ENCODE peak calls at places on chromosome 16, in four cellular contexts. J, W, M and B are unnamed samples.

GRCh38 chr16:84673561-84673960 is 25.2 kb downstream of the KLHL36 start:
- DNase-seq in J (no peak), W (no peak), M (no peak), B (no peak)

GRCh38 chr16:17194190-17194780 is 276.5 kb downstream of the XYLT1 start:
- DNase-seq in J (peak), W (no peak), M (no peak), B (peak)

GRCh38 chr16:154223-155030 is 2.0 kb downstream of the HBZ start:
- DNase-seq in J (peak), W (no peak), M (no peak), B (no peak)

GRCh38 chr16:27428035-27428785 is 26.2 kb downstream of the IL21R start:
- DNase-seq in J (no peak), W (no peak), M (no peak), B (no peak)

GRCh38 chr16:74698220-74698619 is 2.4 kb downstream of the MLKL start:
- DNase-seq in J (no peak), W (peak), M (no peak), B (no peak)

GRCh38 chr16:66961065-66961744 is at the start of gene CES3:
- DNase-seq in J (peak), W (no peak), M (peak), B (peak)

GRCh38 chr16:89920723-89921122 is 2.1 kb downstream of the MC1R start:
- DNase-seq in J (no peak), W (no peak), M (no peak), B (no peak)

GRCh38 chr16:72847187-72848044 is 200.5 kb downstream of the ZFHX3 start:
- DNase-seq in J (peak), W (no peak), M (peak), B (peak)

GRCh38 chr16:21653571-21653970 is 1.2 kb upstream of the IGSF6 start:
- DNase-seq in J (no peak), W (no peak), M (no peak), B (no peak)

GRCh38 chr16:66127459-66128362 is 238.8 kb upstream of the CDH5 start:
- DNase-seq in J (no peak), W (no peak), M (no peak), B (peak)

GRCh38 chr16:66205287-66206167 is 161.0 kb upstream of the CDH5 start:
- DNase-seq in J (no peak), W (no peak), M (no peak), B (no peak)

GRCh38 chr16:70267516-70267915 is 15.8 kb upstream of the EXOSC6 start:
- DNase-seq in J (peak), W (no peak), M (peak), B (peak)

GRCh38 chr16:2970563-2970962 is 1.4 kb downstream of the PAQR4 start:
- DNase-seq in J (no peak), W (no peak), M (no peak), B (no peak)

GRCh38 chr16:14475370-14476139 is 154.5 kb downstream of the PARN start:
- DNase-seq in J (no peak), W (no peak), M (peak), B (no peak)

GRCh38 chr16:71883193-71883848 is 661 bp downstream of the ZNF821 start:
- DNase-seq in J (peak), W (no peak), M (no peak), B (peak)

GRCh38 chr16:85798283-85798776 is 1.0 kb downstream of the EMC8 start:
- DNase-seq in J (no peak), W (no peak), M (peak), B (no peak)

GRCh38 chr16:81784042-81784785 is 5.1 kb downstream of the PLCG2 start:
- DNase-seq in J (no peak), W (no peak), M (no peak), B (no peak)

GRCh38 chr16:49454426-49455180 is 81.0 kb downstream of the C16orf78 start:
- DNase-seq in J (no peak), W (no peak), M (no peak), B (no peak)

GRCh38 chr16:89473791-89474414 is 16.5 kb downstream of the ANKRD11 start:
- DNase-seq in J (no peak), W (no peak), M (no peak), B (no peak)

GRCh38 chr16:75038036-75038959 is 39.5 kb downstream of the ZNRF1 start:
- DNase-seq in J (peak), W (no peak), M (no peak), B (no peak)

GRCh38 chr16:23182675-23183485 is at the start of gene SCNN1G:
- DNase-seq in J (no peak), W (no peak), M (no peak), B (peak)

GRCh38 chr16:72493681-72494415 is 321.9 kb upstream of the PMFBP1 start:
- DNase-seq in J (no peak), W (no peak), M (no peak), B (no peak)

GRCh38 chr16:35574454-35575431 is 2115.3 kb downstream of the TP53TG3F start:
- DNase-seq in J (no peak), W (no peak), M (no peak), B (no peak)

GRCh38 chr16:53356478-53357207 is 77.6 kb upstream of the RBL2 start:
- DNase-seq in J (no peak), W (no peak), M (no peak), B (peak)

GRCh38 chr16:77856455-77857138 is 68.2 kb downstream of the VAT1L start:
- DNase-seq in J (no peak), W (no peak), M (no peak), B (no peak)

GRCh38 chr16:67762385-67762784 is 43.3 kb upstream of the GFOD2 start:
- DNase-seq in J (no peak), W (no peak), M (no peak), B (no peak)

GRCh38 chr16:54421220-54421619 is 134.6 kb upstream of the IRX3 start:
- DNase-seq in J (no peak), W (no peak), M (no peak), B (no peak)

GRCh38 chr16:66296591-66296990 is 69.9 kb upstream of the CDH5 start:
- DNase-seq in J (no peak), W (no peak), M (no peak), B (no peak)

GRCh38 chr16:79805621-79806020 is 205.1 kb upstream of the MAF start:
- DNase-seq in J (no peak), W (no peak), M (no peak), B (no peak)

GRCh38 chr16:89696598-89697128 is 4.8 kb downstream of the SPATA2L start:
- DNase-seq in J (peak), W (no peak), M (no peak), B (no peak)

GRCh38 chr16:49575352-49576172 is 202.0 kb downstream of the C16orf78 start:
- DNase-seq in J (no peak), W (peak), M (no peak), B (peak)

GRCh38 chr16:64507240-64508024 is 614.4 kb downstream of the CDH11 start:
- DNase-seq in J (no peak), W (no peak), M (no peak), B (no peak)

GRCh38 chr16:89120281-89120680 is 26.6 kb downstream of the ACSF3 start:
- DNase-seq in J (no peak), W (no peak), M (no peak), B (no peak)

GRCh38 chr16:65600629-65601028 is 478.8 kb upstream of the CDH11 start:
- DNase-seq in J (no peak), W (no peak), M (no peak), B (no peak)

GRCh38 chr16:89146211-89147005 is 25.1 kb upstream of the CDH15 start:
- DNase-seq in J (no peak), W (no peak), M (no peak), B (no peak)

GRCh38 chr16:425082-425718 is at the start of gene RAB11FIP3:
- DNase-seq in J (peak), W (peak), M (peak), B (peak)

GRCh38 chr16:17777461-17777863 is 306.7 kb upstream of the XYLT1 start:
- DNase-seq in J (no peak), W (no peak), M (peak), B (no peak)

GRCh38 chr16:2690852-2691251 is 8.5 kb downstream of the KCTD5 start:
- DNase-seq in J (peak), W (no peak), M (no peak), B (no peak)

GRCh38 chr16:8376858-8377257 is 213.5 kb downstream of the TMEM114 start:
- DNase-seq in J (no peak), W (no peak), M (no peak), B (no peak)
- TF ChIP-seq CBFB in J (no peak), W (no peak), M (no peak), B (no peak)

DNA sequence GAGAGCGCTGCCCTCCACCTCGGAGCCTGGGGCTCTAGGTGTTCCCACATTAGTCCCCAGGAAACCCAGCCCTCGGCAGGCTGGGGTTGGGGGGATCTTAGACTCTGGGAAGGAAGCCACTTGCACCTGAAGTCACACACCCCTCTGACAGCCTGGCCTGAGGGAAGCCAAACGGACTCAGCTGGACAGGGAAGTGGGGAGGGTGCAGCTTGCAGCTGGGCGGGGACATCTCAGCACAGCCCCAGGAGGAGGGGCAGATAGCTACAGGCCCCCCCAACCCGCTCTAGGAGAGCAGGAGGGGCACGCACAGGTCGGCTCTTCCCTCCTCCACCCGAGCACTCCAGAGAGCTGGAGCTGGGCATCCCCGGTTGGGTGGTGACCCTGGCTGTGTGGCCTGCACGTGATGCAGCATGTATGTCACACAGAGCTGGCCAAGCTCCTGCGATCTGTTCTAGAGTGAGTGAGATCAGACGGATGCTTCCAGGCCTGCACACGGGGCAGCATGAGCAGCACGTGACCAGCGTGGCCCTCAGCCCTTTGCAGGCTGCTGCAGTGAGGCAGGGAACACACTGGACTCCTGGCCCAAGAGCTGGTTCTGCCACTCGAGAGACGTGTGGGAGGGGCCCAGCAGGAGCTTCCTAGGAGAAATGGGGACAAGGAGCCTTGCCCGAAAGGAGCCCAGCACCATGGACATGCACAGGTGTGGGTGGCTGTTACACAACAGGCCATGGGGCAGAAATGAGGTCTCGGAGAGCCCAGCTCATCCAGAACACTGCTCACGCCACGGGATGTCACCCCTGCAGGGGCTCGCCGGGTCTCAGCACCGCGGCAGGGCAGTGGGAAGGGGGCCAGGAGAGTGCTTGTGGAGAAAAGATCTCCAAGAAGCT is 15.4 kb downstream of the KIFC3 start:
- DNase-seq in J (no peak), W (no peak), M (no peak), B (no peak)
- TF ChIP-seq CBFB in J (no peak), W (no peak), M (no peak), B (no peak)

GRCh38 chr16:4089811-4090293 is 26.4 kb downstream of the ADCY9 start:
- DNase-seq in J (no peak), W (no peak), M (no peak), B (no peak)
- TF ChIP-seq CBFB in J (no peak), W (no peak), M (no peak), B (no peak)

GRCh38 chr16:69179255-69180010 is 7.5 kb upstream of the SNTB2 start:
- DNase-seq in J (no peak), W (no peak), M (peak), B (no peak)
- TF ChIP-seq CBFB in J (no peak), W (no peak), M (no peak), B (no peak)

GRCh38 chr16:52203096-52203495 is 343.8 kb downstream of the TOX3 start:
- DNase-seq in J (no peak), W (no peak), M (no peak), B (no peak)
- TF ChIP-seq CBFB in J (no peak), W (no peak), M (no peak), B (no peak)

DNA sequence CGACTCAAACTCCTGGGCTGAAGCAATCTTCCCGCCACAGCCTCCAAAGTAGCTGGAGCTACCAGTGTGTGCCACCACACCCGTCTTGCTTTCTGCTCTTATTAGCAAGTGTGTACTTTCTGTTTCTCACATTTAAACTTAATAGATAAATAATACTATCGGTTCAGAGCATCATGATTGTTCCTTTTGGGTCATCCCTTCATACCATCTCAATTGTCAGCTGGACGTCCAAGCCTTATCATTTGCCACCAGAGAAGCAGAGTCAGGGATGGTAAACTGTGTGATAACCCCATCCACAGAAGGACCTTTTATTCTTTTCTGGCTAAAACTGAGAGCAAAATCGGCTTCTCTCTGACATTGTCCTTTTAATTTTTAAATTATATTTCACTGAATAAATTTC is 279.8 kb upstream of the GOT2 start:
- DNase-seq in J (no peak), W (no peak), M (no peak), B (no peak)
- TF ChIP-seq CBFB in J (no peak), W (no peak), M (no peak), B (no peak)

DNA sequence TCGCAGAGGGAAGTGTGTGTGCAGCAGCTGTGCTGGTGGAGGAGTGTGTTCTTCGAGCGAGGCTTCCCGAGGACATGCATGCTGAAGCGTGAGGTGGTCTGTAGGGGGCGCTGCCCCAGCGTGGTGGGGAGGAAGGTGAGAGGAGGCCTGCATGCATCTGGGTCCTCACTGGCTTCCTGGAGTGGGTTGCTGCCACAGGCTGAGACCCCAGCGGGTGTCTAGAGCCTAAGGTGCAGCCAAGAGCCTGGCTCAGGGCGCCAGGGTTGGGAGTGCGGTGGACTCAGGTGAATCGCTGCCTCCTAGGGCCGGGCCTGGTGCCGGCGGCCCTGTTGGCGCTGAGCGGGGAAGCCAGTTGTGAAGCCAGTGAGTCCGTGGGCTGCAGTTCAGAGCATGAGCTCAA is 7.5 kb upstream of the HSD3B7 start:
- DNase-seq in J (peak), W (no peak), M (no peak), B (peak)
- TF ChIP-seq CBFB in J (no peak), W (no peak), M (no peak), B (no peak)